ENCODE peak calls at places on chromosomes 2 and 18, in five cellular contexts. Z, H, C, W and Y are unnamed samples.
A peak's percentile ranks its signal among the peaks of the same experiment; 100 is the strongest.

GRCh38 chr2:73697606-73698005 is 39.5 kb downstream of the TPRKB start:
- DNase-seq in W (no peak), C (no peak), H (no peak), Z (no peak), Y (no peak)

GRCh38 chr2:65267008-65267407 is 39.4 kb downstream of the ACTR2 start:
- DNase-seq in C (no peak), W (no peak), H (no peak), Z (no peak), Y (no peak)

GRCh38 chr2:240974771-240975572 is 23.4 kb upstream of the SNED1 start:
- DNase-seq in H (peak; percentile 19), Z (no peak), C (no peak), W (no peak), Y (no peak)

GRCh38 chr2:233965032-233965614 is 48.0 kb downstream of the TRPM8 start:
- DNase-seq in Z (no peak), H (no peak), W (no peak), C (no peak), Y (no peak)

GRCh38 chr2:105134076-105134475 is 96.2 kb downstream of the MRPS9 start:
- DNase-seq in H (no peak), W (no peak), C (no peak), Z (no peak), Y (no peak)

GRCh38 chr18:30271716-30272115 is 770.8 kb downstream of the DSC3 start:
- DNase-seq in C (no peak), W (no peak), H (no peak), Z (no peak), Y (no peak)

GRCh38 chr2:132582360-132582759 is 87.6 kb downstream of the LYPD1 start:
- DNase-seq in W (no peak), C (no peak), Z (no peak), H (no peak), Y (no peak)

GRCh38 chr2:55620123-55620779 is 2.8 kb upstream of the PPP4R3B start:
- DNase-seq in H (no peak), C (no peak), Z (peak; percentile 62), W (no peak), Y (no peak)

DNA sequence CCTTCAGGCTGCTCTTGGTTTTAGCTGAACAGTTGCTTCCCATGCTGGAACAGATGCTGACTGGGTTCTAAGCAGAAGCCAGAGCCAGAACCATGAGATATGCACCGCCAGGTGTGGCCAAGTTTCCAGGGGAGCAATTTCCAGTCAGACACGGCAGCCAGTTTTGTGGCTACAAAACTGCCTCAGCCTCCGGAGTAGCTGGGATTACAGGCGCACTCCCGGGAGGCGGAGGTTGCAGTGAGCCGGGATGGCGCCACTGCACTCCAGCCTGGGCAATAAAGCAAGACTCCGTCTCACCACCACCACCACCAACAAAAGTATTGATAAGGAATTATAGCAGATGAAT is 1.3 kb upstream of the FAM161A start:
- DNase-seq in Z (peak; percentile 54), C (no peak), W (no peak), H (no peak), Y (no peak)
- H3K27ac ChIP-seq in Z (peak overlapping the region; percentile 94), C (no peak overlapping the region), W (peak overlapping the region; percentile 92), H (peak overlapping the region; percentile 46), Y (peak overlapping the region; percentile 95)

GRCh38 chr18:66513996-66514395 is 89.9 kb downstream of the CDH19 start:
- DNase-seq in C (no peak), W (no peak), H (no peak), Z (no peak), Y (no peak)

GRCh38 chr18:66510357-66511027 is 93.4 kb downstream of the CDH19 start:
- DNase-seq in C (no peak), W (no peak), Z (peak; percentile 5), H (no peak), Y (no peak)

GRCh38 chr18:66506178-66506577 is 97.7 kb downstream of the CDH19 start:
- DNase-seq in Z (no peak), W (no peak), H (no peak), C (no peak), Y (no peak)

GRCh38 chr18:66511810-66512209 is 92.1 kb downstream of the CDH19 start:
- DNase-seq in Z (peak; percentile 72), C (no peak), H (no peak), W (no peak), Y (no peak)

GRCh38 chr18:66508937-66509336 is 95.0 kb downstream of the CDH19 start:
- DNase-seq in C (no peak), W (no peak), H (no peak), Z (no peak), Y (no peak)
- H3K27ac ChIP-seq in C (no peak overlapping the region), W (no peak overlapping the region), H (no peak overlapping the region), Z (no peak overlapping the region), Y (no peak overlapping the region)

GRCh38 chr18:59769105-59769865 is 72.1 kb upstream of the CCBE1 start:
- DNase-seq in H (no peak), C (no peak), W (no peak), Z (no peak), Y (no peak)

GRCh38 chr18:59764281-59764680 is 67.1 kb upstream of the CCBE1 start:
- DNase-seq in C (no peak), W (no peak), H (no peak), Z (no peak), Y (no peak)

GRCh38 chr18:59763541-59764136 is 66.4 kb upstream of the CCBE1 start:
- DNase-seq in C (no peak), Z (no peak), W (no peak), H (no peak), Y (no peak)

GRCh38 chr18:59765343-59765742 is 68.1 kb upstream of the CCBE1 start:
- DNase-seq in C (no peak), W (no peak), Z (no peak), H (no peak), Y (no peak)

GRCh38 chr18:59767732-59768131 is 70.5 kb upstream of the CCBE1 start:
- DNase-seq in Z (no peak), H (no peak), W (no peak), C (no peak), Y (no peak)
- H3K27ac ChIP-seq in Z (no peak overlapping the region), H (no peak overlapping the region), W (no peak overlapping the region), C (no peak overlapping the region), Y (no peak overlapping the region)

GRCh38 chr2:182573553-182573952 is 142.5 kb upstream of the DNAJC10 start:
- DNase-seq in W (no peak), Z (no peak), H (no peak), C (no peak), Y (no peak)
- H3K27ac ChIP-seq in W (no peak overlapping the region), Z (no peak overlapping the region), H (no peak overlapping the region), C (no peak overlapping the region), Y (no peak overlapping the region)

DNA sequence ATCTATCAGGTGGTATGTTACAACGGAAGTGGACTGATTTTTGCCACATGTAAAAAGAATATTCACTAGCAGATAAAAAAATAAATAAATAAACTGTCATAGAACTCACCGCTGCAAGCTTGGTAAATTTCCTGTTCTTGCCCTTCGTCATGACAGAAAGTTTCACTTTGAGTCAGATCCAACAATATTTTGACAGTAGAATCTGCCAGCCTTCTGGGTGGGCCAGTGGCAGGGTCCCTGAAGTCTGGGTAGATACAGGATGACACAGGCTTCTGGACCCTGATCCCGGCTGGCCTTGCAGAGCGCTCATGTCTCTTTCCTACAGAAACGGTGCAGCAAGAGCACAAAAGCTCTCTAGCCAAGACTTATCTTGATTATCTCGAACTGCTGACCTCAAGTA is 97.8 kb upstream of the PMAIP1 start:
- DNase-seq in C (no peak), W (no peak), H (no peak), Z (no peak), Y (no peak)
- H3K27ac ChIP-seq in C (no peak overlapping the region), W (no peak overlapping the region), H (no peak overlapping the region), Z (no peak overlapping the region), Y (no peak overlapping the region)

GRCh38 chr18:74378179-74378682 is 62.6 kb downstream of the C18orf63 start:
- DNase-seq in C (no peak), W (peak; percentile 26), Z (no peak), H (no peak), Y (no peak)
- H3K27ac ChIP-seq in C (no peak overlapping the region), W (no peak overlapping the region), Z (no peak overlapping the region), H (no peak overlapping the region), Y (no peak overlapping the region)